ENCODE peak calls at places on chromosomes 12 and 14, in seven cellular contexts. R is tibial artery, P is CD14-positive monocyte, Y is HFF-Myc, M is WTC11, A is RWPE2, L is right lobe of liver. I is an unnamed sample.

GRCh38 chr12:122395319-122395718 is 27.1 kb downstream of the CLIP1 start:
- DNase-seq in M (no peak), R (no peak), P (no peak), L (no peak), Y (peak), A (no peak), I (no peak)

GRCh38 chr12:51926718-51927117 is 19.4 kb downstream of the ACVRL1 start:
- DNase-seq in L (peak), M (peak), R (no peak), P (no peak), Y (no peak), A (no peak), I (no peak)

GRCh38 chr12:73161970-73162369 is 889.8 kb downstream of the TRHDE start:
- DNase-seq in Y (no peak), M (no peak), A (no peak), L (no peak), R (no peak), P (no peak), I (no peak)

GRCh38 chr14:22472466-22472865 is 116.6 kb downstream of the DAD1 start:
- DNase-seq in R (no peak), L (no peak), Y (no peak), P (no peak), A (no peak), M (no peak), I (no peak)

GRCh38 chr14:24368562-24369252 is 723 bp downstream of the NFATC4 start:
- DNase-seq in P (no peak), A (no peak), L (no peak), Y (peak), R (peak), M (peak), I (no peak)

GRCh38 chr12:50725011-50725899 is 38.6 kb upstream of the ATF1 start:
- DNase-seq in P (no peak), L (no peak), M (no peak), A (no peak), R (no peak), Y (peak), I (no peak)

GRCh38 chr14:71749613-71750238 is 182.5 kb upstream of the RGS6 start:
- DNase-seq in M (no peak), L (no peak), P (no peak), A (no peak), Y (no peak), R (no peak), I (no peak)

GRCh38 chr12:59093090-59093489 is 172.8 kb upstream of the LRIG3 start:
- DNase-seq in P (no peak), M (no peak), Y (no peak), A (no peak), R (no peak), L (no peak), I (no peak)

GRCh38 chr12:19186722-19187661 is 57.5 kb downstream of the PLEKHA5 start:
- DNase-seq in L (no peak), Y (peak), R (no peak), M (no peak), A (no peak), P (no peak), I (no peak)

GRCh38 chr14:64828096-64828495 is 51.6 kb downstream of the SPTB start:
- DNase-seq in M (no peak), L (no peak), A (no peak), Y (no peak), R (no peak), P (no peak), I (no peak)
- TF ChIP-seq CTCF in M (no peak), L (no peak), A (no peak), Y (no peak), R (no peak), P (no peak), I (no peak)

GRCh38 chr14:57889245-57889644 is 23.4 kb upstream of the SLC35F4 start:
- DNase-seq in R (peak), Y (peak), M (no peak), L (no peak), P (no peak), A (no peak), I (peak)

GRCh38 chr14:57883061-57883460 is 17.2 kb upstream of the SLC35F4 start:
- DNase-seq in A (no peak), R (no peak), L (no peak), P (no peak), Y (no peak), M (no peak), I (no peak)

GRCh38 chr14:57879516-57879915 is 13.6 kb upstream of the SLC35F4 start:
- DNase-seq in P (no peak), L (no peak), M (no peak), R (no peak), A (no peak), Y (no peak), I (no peak)

GRCh38 chr14:57884175-57884574 is 18.3 kb upstream of the SLC35F4 start:
- DNase-seq in L (no peak), P (no peak), A (no peak), M (no peak), Y (no peak), R (no peak), I (no peak)
- TF ChIP-seq CTCF in L (no peak), P (no peak), A (peak), M (no peak), Y (no peak), R (no peak), I (no peak)

GRCh38 chr12:108131657-108132126 is 2.6 kb downstream of the WSCD2 start:
- DNase-seq in Y (no peak), M (no peak), L (no peak), A (no peak), R (no peak), P (no peak), I (no peak)
- TF ChIP-seq CTCF in Y (no peak), M (no peak), L (no peak), A (no peak), R (no peak), P (no peak), I (no peak)

DNA sequence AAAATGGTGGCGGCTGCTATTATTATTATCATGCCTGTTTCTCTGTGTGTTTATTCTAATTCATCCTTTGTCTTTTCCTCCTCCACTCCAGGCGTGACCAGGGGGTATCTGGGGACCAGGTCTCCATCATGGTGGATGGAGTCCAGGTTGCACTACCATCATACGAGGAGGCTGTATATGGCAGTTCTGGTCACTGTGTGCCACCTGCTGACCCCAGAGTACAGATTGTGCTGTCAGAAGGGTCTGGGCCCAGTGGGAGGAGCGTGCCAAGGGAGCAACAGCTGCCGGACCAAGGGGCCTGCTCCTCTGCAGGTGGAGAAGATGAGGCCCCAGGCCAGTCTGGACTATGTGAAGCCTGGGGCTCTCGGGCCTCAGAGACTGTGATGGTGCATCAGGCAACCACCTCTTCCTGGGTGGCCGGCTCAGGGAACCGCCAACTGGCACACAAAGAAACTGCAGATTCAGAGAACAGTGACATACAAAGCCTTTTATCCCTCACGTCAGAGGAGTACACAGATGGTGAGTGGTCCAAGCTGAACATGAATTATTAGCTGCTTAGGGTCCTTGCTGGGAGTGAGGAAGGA is 58.3 kb upstream of the SRSF5 start:
- DNase-seq in A (no peak), P (no peak), L (no peak), M (peak), R (no peak), Y (no peak), I (no peak)
- TF ChIP-seq CTCF in A (peak), P (peak), L (peak), M (no peak), R (no peak), Y (peak), I (no peak)

GRCh38 chr14:77707355-77707723 is 484 bp downstream of the ALKBH1 start:
- DNase-seq in R (no peak), A (no peak), L (peak), M (no peak), P (peak), Y (peak), I (no peak)
- TF ChIP-seq CTCF in R (no peak), A (peak), L (peak), M (no peak), P (peak), Y (peak), I (no peak)

DNA sequence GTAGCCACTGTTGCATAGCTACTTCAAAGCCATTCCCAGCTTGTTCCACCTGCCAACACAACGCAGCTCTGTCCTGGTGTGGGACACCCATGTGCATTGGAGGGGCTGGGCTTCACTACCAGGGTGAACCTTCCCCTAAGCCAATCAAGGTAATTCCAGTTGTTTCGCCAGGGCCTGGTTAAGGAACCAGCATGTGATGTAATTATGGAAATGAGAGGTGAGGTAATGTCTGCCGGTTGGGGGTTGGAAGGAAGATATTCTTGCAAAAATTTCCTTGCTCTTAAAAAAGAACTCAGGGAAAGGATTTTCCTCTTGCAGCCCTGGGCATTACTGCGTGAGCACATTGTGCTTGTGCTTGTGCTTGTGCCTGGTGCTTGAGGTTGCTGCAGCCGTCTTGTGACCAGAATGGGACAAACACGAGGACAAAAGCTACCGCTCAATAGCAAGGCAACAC is 14.9 kb downstream of the TUBA1C start:
- DNase-seq in R (no peak), L (no peak), P (no peak), Y (no peak), M (no peak), A (no peak), I (no peak)
- TF ChIP-seq CTCF in R (no peak), L (no peak), P (no peak), Y (no peak), M (no peak), A (no peak), I (no peak)

GRCh38 chr14:68747366-68747765 is 45.5 kb downstream of the ZFP36L1 start:
- DNase-seq in R (no peak), A (no peak), M (no peak), L (no peak), P (no peak), Y (no peak), I (no peak)

GRCh38 chr14:68741481-68741799 is 51.4 kb downstream of the ZFP36L1 start:
- DNase-seq in P (no peak), A (no peak), R (no peak), M (no peak), Y (no peak), L (no peak), I (no peak)

GRCh38 chr14:68748260-68748659 is 44.6 kb downstream of the ZFP36L1 start:
- DNase-seq in R (no peak), A (no peak), L (no peak), P (no peak), M (no peak), Y (no peak), I (no peak)

GRCh38 chr14:68741839-68742470 is 50.9 kb downstream of the ZFP36L1 start:
- DNase-seq in R (peak), P (peak), L (no peak), Y (no peak), A (no peak), M (no peak), I (no peak)

DNA sequence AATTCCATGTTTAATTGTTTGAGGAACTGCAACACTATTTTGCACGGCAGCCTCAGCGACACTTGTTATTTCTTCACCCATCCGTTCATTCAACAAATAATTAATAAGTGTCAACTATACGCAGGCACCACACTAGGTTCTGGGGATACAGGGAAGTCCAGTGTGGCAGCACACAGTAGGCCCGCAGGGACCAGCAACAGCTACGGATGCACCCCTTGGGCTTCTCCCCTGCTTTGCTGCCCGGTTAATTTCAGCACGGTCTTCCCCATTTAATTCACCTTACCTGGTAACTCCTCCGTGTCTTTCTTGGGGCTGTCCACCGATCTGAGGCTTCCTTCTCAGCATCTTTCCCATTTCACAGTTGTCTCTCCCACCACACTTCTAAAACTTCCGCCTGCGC is 48.3 kb downstream of the ZFP36L1 start:
- DNase-seq in Y (no peak), P (no peak), L (no peak), A (no peak), M (no peak), R (no peak), I (no peak)
- TF ChIP-seq CTCF in Y (no peak), P (no peak), L (no peak), A (no peak), M (no peak), R (no peak), I (no peak)

GRCh38 chr12:4899361-4899760 is 10.3 kb upstream of the KCNA1 start:
- DNase-seq in R (no peak), P (no peak), A (no peak), M (no peak), Y (no peak), L (no peak), I (no peak)
- TF ChIP-seq CTCF in R (no peak), P (no peak), A (no peak), M (no peak), Y (no peak), L (peak), I (no peak)

GRCh38 chr12:56645717-56646446 is at the start of gene ATP5F1B:
- DNase-seq in R (peak), Y (peak), L (peak), P (peak), A (peak), M (peak), I (peak)
- TF ChIP-seq CTCF in R (peak), Y (no peak), L (no peak), P (no peak), A (no peak), M (no peak), I (no peak)

DNA sequence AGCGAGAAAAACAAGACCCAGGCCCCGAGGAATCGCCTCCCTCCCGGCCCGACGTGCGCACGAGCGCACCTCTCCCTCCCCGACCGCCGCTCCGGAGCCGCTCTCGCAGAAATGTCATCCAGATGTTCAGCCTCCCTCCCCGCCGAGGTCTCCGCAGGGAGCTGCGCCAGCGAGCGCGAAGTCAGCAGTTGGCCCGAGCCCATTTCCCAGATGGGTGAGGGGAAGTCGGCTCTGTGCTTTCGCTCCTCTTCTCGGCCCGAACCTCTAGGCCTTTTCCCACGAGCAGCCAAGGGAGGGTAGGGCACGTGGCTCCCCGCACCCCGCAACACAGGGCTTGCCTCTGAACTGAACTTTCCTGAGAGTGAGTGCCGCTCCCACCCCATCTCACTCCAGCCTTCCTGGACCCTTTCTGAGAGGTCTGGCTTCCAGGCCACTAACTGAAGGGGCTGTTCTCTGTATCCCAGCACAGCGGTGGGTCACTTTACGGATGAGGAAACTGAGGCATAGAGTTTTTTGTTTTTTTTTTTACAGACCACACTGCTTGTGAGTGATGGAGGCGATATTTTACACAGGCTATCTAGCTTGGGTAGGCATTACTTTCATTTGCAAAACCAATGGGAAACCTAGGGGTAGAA is 1.0 kb upstream of the TGFB3 start:
- DNase-seq in R (peak), L (peak), A (no peak), Y (no peak), P (no peak), M (no peak), I (no peak)
- TF ChIP-seq CTCF in R (no peak), L (peak), A (peak), Y (no peak), P (peak), M (no peak), I (no peak)